ENCODE peak calls at places on chromosomes 6 and 20, in nine cellular contexts. G is CD8-positive, alpha-beta memory T cell; C is aorta; X is left ventricle myocardium inferior; U is upper lobe of left lung; E is naive thymus-derived CD4-positive, alpha-beta T cell; B is ovary; P is HCT116; F is PC-9. J is an unnamed sample. For H3K9me3, the result is how much of the 10 kb centered on the place peaks cover.

GRCh38 chr20:47710665-47711045 is 74.6 kb downstream of the SULF2 start:
- DNase-seq in U (no peak), B (no peak), E (no peak), G (no peak), F (no peak), X (no peak), C (peak), P (no peak), J (no peak)

GRCh38 chr6:161439093-161439492 is 165.2 kb upstream of the AGPAT4 start:
- DNase-seq in E (no peak), G (no peak), C (no peak), P (peak), F (no peak), U (no peak), B (peak), X (peak), J (no peak)

GRCh38 chr6:115495184-115495583 is 565.5 kb downstream of the FRK start:
- DNase-seq in E (no peak), G (no peak), X (no peak), P (no peak), U (no peak), B (no peak), F (no peak), C (no peak), J (no peak)

GRCh38 chr6:46407246-46407645 is 84.0 kb downstream of the RCAN2 start:
- DNase-seq in G (no peak), P (no peak), F (no peak), E (no peak), C (no peak), U (no peak), X (no peak), B (no peak), J (no peak)

GRCh38 chr20:49824206-49824605 is 11.6 kb downstream of the SLC9A8 start:
- DNase-seq in P (no peak), X (no peak), U (no peak), E (no peak), G (no peak), C (no peak), F (no peak), B (no peak), J (no peak)

GRCh38 chr6:93794161-93794560 is 374.8 kb upstream of the EPHA7 start:
- DNase-seq in F (no peak), P (no peak), X (no peak), G (no peak), C (no peak), E (no peak), U (no peak), B (no peak), J (no peak)

GRCh38 chr6:143516700-143517446 is 5.4 kb upstream of the FUCA2 start:
- DNase-seq in P (no peak), E (no peak), F (no peak), U (no peak), C (no peak), B (no peak), G (no peak), X (no peak), J (no peak)

GRCh38 chr20:38853759-38854158 is 48.3 kb downstream of the PPP1R16B start:
- DNase-seq in E (no peak), G (no peak), C (peak), F (no peak), U (no peak), P (no peak), X (no peak), B (no peak), J (no peak)

GRCh38 chr6:11437824-11438459 is 99.6 kb upstream of the TMEM170B start:
- DNase-seq in X (no peak), B (no peak), C (no peak), G (no peak), U (no peak), F (no peak), E (no peak), P (no peak), J (no peak)

GRCh38 chr6:148251286-148251685 is 91.4 kb upstream of the SASH1 start:
- DNase-seq in U (no peak), G (no peak), E (no peak), F (no peak), P (no peak), X (no peak), B (no peak), C (no peak), J (no peak)

GRCh38 chr6:9360881-9361280 is 925.5 kb upstream of the SLC35B3 start:
- DNase-seq in G (no peak), B (no peak), E (no peak), X (no peak), F (peak), U (no peak), P (no peak), C (no peak), J (no peak)

GRCh38 chr6:593139-593906 is 63.6 kb downstream of the HUS1B start:
- DNase-seq in U (peak), X (no peak), P (peak), C (no peak), E (peak), G (peak), F (peak), B (peak), J (peak)

GRCh38 chr6:131696956-131697355 is 4.2 kb downstream of the OR2A4 start:
- DNase-seq in G (no peak), F (no peak), P (no peak), C (no peak), U (no peak), X (no peak), E (no peak), B (no peak), J (no peak)

GRCh38 chr20:46205349-46205748 is 87.2 kb downstream of the CD40 start:
- DNase-seq in F (no peak), P (no peak), C (no peak), E (no peak), U (no peak), B (no peak), G (no peak), X (no peak), J (no peak)

GRCh38 chr20:57483287-57484050 is 41.5 kb downstream of the CTCFL start:
- DNase-seq in C (no peak), B (no peak), P (no peak), G (no peak), X (no peak), F (no peak), U (no peak), E (no peak), J (no peak)

GRCh38 chr6:74343804-74344203 is 647.8 kb downstream of the CD109 start:
- DNase-seq in E (no peak), C (no peak), B (no peak), P (peak), X (no peak), G (no peak), F (no peak), U (no peak), J (no peak)

GRCh38 chr20:50256577-50256976 is 65.9 kb downstream of the CEBPB start:
- DNase-seq in B (no peak), F (peak), U (no peak), G (no peak), C (no peak), E (no peak), X (no peak), P (no peak), J (no peak)

GRCh38 chr20:34703061-34703572 is 1.0 kb upstream of the TP53INP2 start:
- DNase-seq in C (no peak), F (no peak), E (no peak), U (no peak), P (no peak), G (no peak), X (no peak), B (no peak), J (no peak)

GRCh38 chr6:32198345-32198696 is 5.9 kb upstream of the GPSM3 start:
- DNase-seq in B (no peak), E (no peak), X (no peak), U (no peak), G (no peak), C (no peak), F (no peak), P (no peak), J (no peak)

GRCh38 chr6:31401403-31401802 is 2.0 kb upstream of the MICA start:
- DNase-seq in G (no peak), F (peak), P (peak), U (peak), E (no peak), X (no peak), B (peak), C (no peak), J (no peak)

GRCh38 chr20:21571841-21572690 is 58.2 kb upstream of the NKX2-2 start:
- DNase-seq in F (no peak), G (no peak), X (no peak), E (no peak), C (no peak), B (no peak), U (no peak), P (no peak), J (no peak)

GRCh38 chr6:154981071-154981373 is 14.1 kb upstream of the TIAM2 start:
- DNase-seq in E (no peak), U (no peak), X (no peak), F (no peak), C (no peak), P (no peak), G (no peak), B (no peak), J (no peak)

GRCh38 chr20:24470031-24470781 is 777 bp downstream of the SYNDIG1 start:
- DNase-seq in B (no peak), X (no peak), U (no peak), G (no peak), C (peak), E (no peak), P (no peak), F (no peak), J (no peak)

DNA sequence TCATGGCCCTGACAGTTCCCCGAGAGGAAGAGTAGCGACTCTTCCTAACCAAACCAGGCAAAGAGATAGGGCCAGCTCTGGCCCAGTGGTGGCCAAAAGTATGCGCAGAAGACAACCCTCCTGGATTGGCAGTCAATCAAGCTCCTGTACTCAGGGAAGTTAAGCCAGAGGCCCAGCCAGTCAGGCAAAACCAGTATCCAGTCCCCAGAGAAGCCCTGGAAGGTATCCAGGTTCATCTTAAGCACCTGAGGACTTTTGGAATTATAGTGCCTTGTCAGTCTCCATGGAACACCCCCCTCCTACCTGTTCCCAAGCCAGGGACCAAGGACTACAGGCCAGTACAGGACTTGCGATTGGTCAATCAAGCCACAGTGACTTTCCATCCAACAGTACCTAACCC is 298.3 kb downstream of the RNGTT start:
- DNase-seq in G (no peak), X (no peak), P (no peak), U (no peak), C (no peak), B (no peak), E (no peak), F (no peak), J (no peak)
- H3K9me3 ChIP-seq in G (under half), X (under half), P (under half), U (under half), C (under half), B (under half), E (under half), F (under half), J (under half)

GRCh38 chr6:66931787-66932186 is 1224.8 kb upstream of the EYS start:
- DNase-seq in E (no peak), U (no peak), B (no peak), C (no peak), P (no peak), X (no peak), G (no peak), F (no peak), J (no peak)

GRCh38 chr6:66930559-66931290 is 1223.7 kb upstream of the EYS start:
- DNase-seq in F (no peak), C (no peak), P (no peak), G (no peak), X (no peak), U (no peak), B (no peak), E (no peak), J (no peak)

GRCh38 chr6:66926060-66926459 is 1219.0 kb upstream of the EYS start:
- DNase-seq in U (no peak), P (peak), F (no peak), E (no peak), C (no peak), B (no peak), G (no peak), X (no peak), J (no peak)
- H3K9me3 ChIP-seq in U (under half), P (under half), F (under half), E (under half), C (under half), B (under half), G (under half), X (half or more), J (under half)

GRCh38 chr6:30287139-30287538 is 39.6 kb upstream of the TRIM39 start:
- DNase-seq in X (no peak), P (no peak), G (no peak), F (no peak), C (no peak), U (no peak), B (no peak), E (no peak), J (no peak)

GRCh38 chr6:30283761-30284160 is 43.0 kb upstream of the TRIM39 start:
- DNase-seq in X (no peak), C (no peak), U (no peak), F (no peak), B (no peak), P (no peak), G (no peak), E (no peak), J (no peak)

GRCh38 chr6:30282522-30282921 is 44.2 kb upstream of the TRIM39 start:
- DNase-seq in E (no peak), C (no peak), B (no peak), F (no peak), G (no peak), X (no peak), P (no peak), U (no peak), J (no peak)
- H3K9me3 ChIP-seq in E (under half), C (under half), B (under half), F (half or more), G (half or more), X (half or more), P (under half), U (half or more), J (under half)

DNA sequence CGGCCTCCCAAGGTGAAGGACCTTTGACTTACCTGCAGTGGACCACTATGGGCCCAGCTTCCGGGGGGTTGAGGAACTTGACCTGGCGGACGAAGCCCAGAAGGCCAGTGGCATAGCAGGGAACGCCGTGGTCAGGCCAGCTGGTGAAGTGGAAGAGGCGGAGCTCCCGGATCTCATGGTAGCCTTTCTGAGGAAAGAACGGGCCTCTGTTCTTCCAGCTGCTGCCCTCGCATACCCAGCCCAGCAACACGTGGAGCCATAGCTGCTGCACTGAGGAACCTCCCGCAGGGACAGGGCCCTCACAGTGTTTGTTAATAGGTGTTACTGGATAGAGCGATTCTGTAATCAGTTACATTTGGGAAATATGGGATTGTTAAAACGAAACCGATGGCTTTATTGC is 492.1 kb upstream of the CHD6 start:
- DNase-seq in F (no peak), U (no peak), C (no peak), E (no peak), P (no peak), B (no peak), G (no peak), X (no peak), J (no peak)
- H3K9me3 ChIP-seq in F (under half), U (under half), C (under half), E (under half), P (under half), B (under half), G (under half), X (under half), J (under half)

GRCh38 chr6:25956231-25956630 is 6.4 kb upstream of the TRIM38 start:
- DNase-seq in E (no peak), P (no peak), G (no peak), X (no peak), F (no peak), B (no peak), C (no peak), U (no peak), J (no peak)
- H3K9me3 ChIP-seq in E (under half), P (under half), G (under half), X (under half), F (under half), B (under half), C (under half), U (under half), J (under half)

GRCh38 chr20:62101078-62101477 is 21.2 kb upstream of the LSM14B start:
- DNase-seq in X (no peak), P (no peak), U (no peak), G (no peak), F (no peak), E (no peak), B (no peak), C (no peak), J (no peak)

GRCh38 chr20:62103508-62104233 is 18.6 kb upstream of the LSM14B start:
- DNase-seq in P (no peak), E (no peak), B (no peak), G (no peak), F (no peak), U (no peak), X (no peak), C (no peak), J (no peak)

GRCh38 chr20:62104791-62105345 is 17.4 kb upstream of the LSM14B start:
- DNase-seq in C (no peak), G (no peak), E (no peak), P (no peak), U (no peak), B (no peak), X (no peak), F (no peak), J (no peak)

GRCh38 chr20:62105592-62105991 is 16.7 kb upstream of the LSM14B start:
- DNase-seq in G (no peak), F (no peak), X (no peak), U (no peak), P (no peak), E (no peak), C (no peak), B (no peak), J (no peak)

GRCh38 chr20:62104234-62104789 is 18.0 kb upstream of the LSM14B start:
- DNase-seq in P (no peak), C (no peak), F (no peak), U (no peak), G (no peak), B (no peak), X (no peak), E (no peak), J (no peak)
- H3K9me3 ChIP-seq in P (under half), C (under half), F (under half), U (under half), G (under half), B (under half), X (half or more), E (under half), J (under half)

GRCh38 chr20:60437418-60437817 is 479.2 kb downstream of the CDH26 start:
- DNase-seq in C (no peak), G (no peak), F (no peak), B (no peak), E (no peak), P (no peak), U (no peak), X (no peak), J (no peak)
- H3K9me3 ChIP-seq in C (under half), G (under half), F (under half), B (under half), E (under half), P (under half), U (under half), X (under half), J (under half)

GRCh38 chr6:170032197-170032596 is 258.7 kb downstream of the DLL1 start:
- DNase-seq in P (no peak), E (no peak), C (peak), U (peak), G (no peak), B (no peak), F (no peak), X (peak), J (no peak)

GRCh38 chr6:170034294-170034693 is 256.6 kb downstream of the DLL1 start:
- DNase-seq in B (no peak), P (no peak), G (no peak), E (no peak), X (no peak), U (peak), F (no peak), C (peak), J (no peak)

GRCh38 chr6:170035104-170035503 is 255.8 kb downstream of the DLL1 start:
- DNase-seq in F (no peak), P (no peak), C (no peak), U (no peak), B (no peak), X (no peak), E (no peak), G (no peak), J (no peak)

GRCh38 chr6:170032706-170033309 is 258.1 kb downstream of the DLL1 start:
- DNase-seq in G (no peak), X (no peak), P (no peak), E (no peak), F (no peak), B (no peak), C (peak), U (peak), J (no peak)

GRCh38 chr6:170033666-170034065 is 257.2 kb downstream of the DLL1 start:
- DNase-seq in F (no peak), G (no peak), P (no peak), U (peak), E (no peak), C (peak), X (no peak), B (no peak), J (no peak)
- H3K9me3 ChIP-seq in F (under half), G (under half), P (under half), U (under half), E (under half), C (under half), X (under half), B (under half), J (under half)

DNA sequence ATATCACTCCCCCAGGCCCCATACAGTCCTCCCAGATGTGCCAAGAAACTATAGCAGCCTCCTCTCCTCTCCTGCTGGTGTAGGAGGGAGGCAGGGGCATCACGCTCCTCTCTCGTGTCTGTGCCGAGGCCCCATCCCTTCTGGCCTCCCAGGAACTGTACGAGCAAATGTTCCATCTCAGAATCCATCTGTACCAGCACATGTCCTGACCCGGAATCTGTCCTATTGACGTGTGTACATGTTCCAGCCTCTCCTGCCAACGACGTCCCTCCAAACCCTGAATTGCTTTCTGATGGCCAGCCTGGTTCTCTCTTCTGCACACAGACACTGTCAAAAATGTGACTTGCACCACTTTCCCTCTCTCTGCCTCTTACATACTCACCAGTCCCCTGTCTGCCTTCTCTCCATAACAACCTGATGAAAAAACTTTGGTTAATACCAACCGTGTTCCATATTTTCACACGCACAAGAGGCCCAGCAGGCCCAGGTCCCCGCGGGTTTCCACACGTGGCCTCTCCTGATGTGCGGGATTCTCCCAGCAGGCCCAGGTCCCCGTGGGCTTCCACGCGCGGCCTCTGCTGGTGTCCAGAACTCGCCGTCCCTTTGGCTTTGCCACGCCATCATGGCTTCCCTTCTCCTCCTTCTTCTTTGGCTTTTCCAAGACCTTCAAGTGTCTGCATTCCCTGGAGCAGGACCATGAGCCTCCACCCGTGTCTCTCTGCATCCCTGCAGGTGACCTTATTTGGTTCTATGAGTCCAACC is 125.2 kb upstream of the THBS2 start:
- DNase-seq in C (no peak), G (no peak), X (no peak), F (no peak), P (no peak), B (no peak), U (no peak), E (no peak), J (no peak)
- H3K9me3 ChIP-seq in C (under half), G (under half), X (under half), F (under half), P (under half), B (under half), U (under half), E (under half), J (under half)

J was measured in T-helper 17 cell.